ENCODE peak calls at places on chromosome 10, in four cellular contexts. D is Caki2, U is PC-3, L is kidney tubule cell. H is an unnamed sample.

GRCh38 chr10:24255907-24256306 is 47.0 kb downstream of the KIAA1217 start:
- DNase-seq in L (peak), D (no peak), U (peak), H (no peak)

GRCh38 chr10:16195894-16196293 is 240.9 kb upstream of the PTER start:
- DNase-seq in U (no peak), D (no peak), L (no peak), H (no peak)

GRCh38 chr10:43140414-43140813 is 2.2 kb downstream of the CSGALNACT2 start:
- DNase-seq in L (peak), U (peak), D (peak), H (peak)

GRCh38 chr10:130806426-130806825 is 505.1 kb downstream of the TCERG1L start:
- DNase-seq in L (no peak), U (no peak), D (no peak), H (no peak)

GRCh38 chr10:79299397-79300370 is 47.6 kb upstream of the PPIF start:
- DNase-seq in D (peak), L (peak), U (peak), H (no peak)

GRCh38 chr10:103856497-103857175 is 1.3 kb upstream of the SH3PXD2A start:
- DNase-seq in U (no peak), D (no peak), L (no peak), H (no peak)

GRCh38 chr10:84783909-84784308 is 455.5 kb downstream of the CCSER2 start:
- DNase-seq in L (peak), D (no peak), U (no peak), H (no peak)

GRCh38 chr10:110530131-110530831 is 32.6 kb downstream of the DUSP5 start:
- DNase-seq in L (peak), U (peak), D (peak), H (no peak)

GRCh38 chr10:127849896-127850295 is 42.8 kb downstream of the CLRN3 start:
- DNase-seq in U (no peak), D (no peak), L (no peak), H (no peak)

GRCh38 chr10:122349758-122350355 is 24.7 kb upstream of the PLEKHA1 start:
- DNase-seq in D (no peak), U (no peak), L (no peak), H (no peak)

GRCh38 chr10:78895469-78895868 is 173.3 kb upstream of the ZMIZ1 start:
- DNase-seq in D (no peak), U (no peak), L (no peak), H (no peak)

GRCh38 chr10:32713560-32713959 is 244.5 kb downstream of the ITGB1 start:
- DNase-seq in U (peak), D (no peak), L (no peak), H (no peak)

GRCh38 chr10:80612261-80612660 is 74.6 kb downstream of the SH2D4B start:
- DNase-seq in D (no peak), L (no peak), U (no peak), H (no peak)

GRCh38 chr10:58894929-58895328 is 281.5 kb upstream of the PHYHIPL start:
- DNase-seq in L (no peak), D (no peak), U (no peak), H (no peak)

GRCh38 chr10:28492093-28492492 is 40.8 kb upstream of the WAC start:
- DNase-seq in U (no peak), D (no peak), L (no peak), H (no peak)

GRCh38 chr10:72834183-72834825 is 59.2 kb upstream of the OIT3 start:
- DNase-seq in U (peak), L (peak), D (peak), H (peak)

GRCh38 chr10:31467791-31468535 is 148.9 kb downstream of the ZEB1 start:
- DNase-seq in U (peak), D (no peak), L (peak), H (no peak)

GRCh38 chr10:123325663-123326175 is 171.5 kb downstream of the BUB3 start:
- DNase-seq in L (no peak), D (no peak), U (no peak), H (no peak)

GRCh38 chr10:8305871-8306652 is 251.6 kb downstream of the GATA3 start:
- DNase-seq in U (no peak), D (peak), L (no peak), H (no peak)

GRCh38 chr10:70461397-70462348 is 16.9 kb upstream of the PALD1 start:
- DNase-seq in D (no peak), L (peak), U (peak), H (no peak)

GRCh38 chr10:96370575-96371157 is 11.9 kb upstream of the OPALIN start:
- DNase-seq in D (peak), L (peak), U (peak), H (no peak)

GRCh38 chr10:130936844-130937243 is 374.7 kb downstream of the TCERG1L start:
- DNase-seq in D (no peak), U (peak), L (no peak), H (no peak)

GRCh38 chr10:118802126-118802793 is 47.5 kb upstream of the CACUL1 start:
- DNase-seq in U (no peak), L (no peak), D (no peak), H (no peak)

GRCh38 chr10:132792796-132793195 is 6.8 kb upstream of the NKX6-2 start:
- DNase-seq in D (no peak), U (no peak), L (no peak), H (no peak)

GRCh38 chr10:46560381-46560780 is 3.9 kb upstream of the GPRIN2 start:
- DNase-seq in U (no peak), D (no peak), L (no peak), H (no peak)

GRCh38 chr10:44576715-44577191 is 191.9 kb upstream of the CXCL12 start:
- DNase-seq in D (peak), L (peak), U (peak), H (no peak)

GRCh38 chr10:8800426-8800825 is 745.9 kb downstream of the GATA3 start:
- DNase-seq in D (peak), L (no peak), U (no peak), H (no peak)

GRCh38 chr10:130244031-130244927 is 108.1 kb downstream of the GLRX3 start:
- DNase-seq in U (no peak), D (no peak), L (no peak), H (no peak)

GRCh38 chr10:351770-352318 is 216.6 kb downstream of the ZMYND11 start:
- DNase-seq in L (no peak), D (no peak), U (no peak), H (no peak)

GRCh38 chr10:34808789-34809745 is 6.0 kb downstream of the PARD3 start:
- DNase-seq in D (peak), U (no peak), L (peak), H (no peak)

GRCh38 chr10:69846252-69847000 is 44.7 kb downstream of the COL13A1 start:
- DNase-seq in D (no peak), U (no peak), L (no peak), H (no peak)

GRCh38 chr10:121596668-121597503 is 1.4 kb downstream of the FGFR2 start:
- DNase-seq in D (no peak), U (no peak), L (peak), H (no peak)

GRCh38 chr10:24238527-24239247 is 29.7 kb downstream of the KIAA1217 start:
- DNase-seq in U (peak), L (peak), D (no peak), H (no peak)

GRCh38 chr10:68329506-68329861 is 2.4 kb upstream of the HNRNPH3 start:
- DNase-seq in U (no peak), L (no peak), D (no peak), H (no peak)

GRCh38 chr10:2908851-2909630 is 158.3 kb upstream of the PFKP start:
- DNase-seq in D (no peak), U (no peak), L (no peak), H (no peak)